ENCODE peak calls at places on chromosomes 12 and 14, in six cellular contexts. S, Q, M, N, E and W are unnamed samples.

GRCh38 chr14:91149462-91149861 is 35.6 kb downstream of the DGLUCY start:
- DNase-seq in E (peak), M (peak), Q (no peak), N (peak), S (peak), W (no peak)

GRCh38 chr14:69716483-69717187 is 50.3 kb upstream of the SRSF5 start:
- DNase-seq in M (peak), Q (no peak), S (peak), E (no peak), N (peak), W (no peak)

GRCh38 chr12:104539063-104539462 is 82.3 kb downstream of the CHST11 start:
- DNase-seq in E (no peak), M (no peak), Q (no peak), S (no peak), N (no peak), W (no peak)

GRCh38 chr12:103524238-103524875 is 28.6 kb upstream of the C12orf42 start:
- DNase-seq in S (no peak), Q (no peak), E (no peak), M (no peak), N (no peak), W (no peak)

GRCh38 chr12:60465060-60465459 is 869.2 kb downstream of the SLC16A7 start:
- DNase-seq in Q (no peak), S (no peak), E (no peak), M (no peak), N (no peak), W (no peak)

GRCh38 chr14:78885884-78886283 is 715.7 kb downstream of the NRXN3 start:
- DNase-seq in S (no peak), N (no peak), Q (no peak), M (no peak), E (no peak), W (no peak)

GRCh38 chr14:85402546-85403162 is 127.3 kb upstream of the FLRT2 start:
- DNase-seq in M (no peak), N (no peak), E (no peak), Q (no peak), S (no peak), W (no peak)

GRCh38 chr12:31890295-31891285 is 68.6 kb upstream of the RESF1 start:
- DNase-seq in M (no peak), N (peak), E (no peak), S (no peak), Q (no peak), W (no peak)

GRCh38 chr12:34388636-34389377 is 366.5 kb downstream of the ALG10 start:
- DNase-seq in S (no peak), M (no peak), Q (no peak), E (no peak), N (no peak), W (no peak)

GRCh38 chr12:10701226-10701681 is 21.9 kb downstream of the YBX3 start:
- DNase-seq in M (no peak), S (peak), Q (no peak), N (no peak), E (no peak), W (no peak)

GRCh38 chr12:48917857-48918537 is 7.3 kb downstream of the FKBP11 start:
- DNase-seq in S (no peak), M (no peak), Q (no peak), E (no peak), N (no peak), W (no peak)

GRCh38 chr14:98928418-98928817 is 343.6 kb downstream of the BCL11B start:
- DNase-seq in S (no peak), N (no peak), E (no peak), M (no peak), Q (no peak), W (no peak)

GRCh38 chr14:26917086-26917485 is 319.3 kb upstream of the NOVA1 start:
- DNase-seq in N (peak), M (peak), Q (no peak), E (no peak), S (peak), W (no peak)

GRCh38 chr14:93747560-93747959 is 40.7 kb downstream of the PRIMA1 start:
- DNase-seq in E (no peak), S (no peak), N (no peak), M (no peak), Q (no peak), W (no peak)

GRCh38 chr14:96660135-96660534 is 137.0 kb upstream of the VRK1 start:
- DNase-seq in E (no peak), S (no peak), N (no peak), M (no peak), Q (no peak), W (no peak)

DNA sequence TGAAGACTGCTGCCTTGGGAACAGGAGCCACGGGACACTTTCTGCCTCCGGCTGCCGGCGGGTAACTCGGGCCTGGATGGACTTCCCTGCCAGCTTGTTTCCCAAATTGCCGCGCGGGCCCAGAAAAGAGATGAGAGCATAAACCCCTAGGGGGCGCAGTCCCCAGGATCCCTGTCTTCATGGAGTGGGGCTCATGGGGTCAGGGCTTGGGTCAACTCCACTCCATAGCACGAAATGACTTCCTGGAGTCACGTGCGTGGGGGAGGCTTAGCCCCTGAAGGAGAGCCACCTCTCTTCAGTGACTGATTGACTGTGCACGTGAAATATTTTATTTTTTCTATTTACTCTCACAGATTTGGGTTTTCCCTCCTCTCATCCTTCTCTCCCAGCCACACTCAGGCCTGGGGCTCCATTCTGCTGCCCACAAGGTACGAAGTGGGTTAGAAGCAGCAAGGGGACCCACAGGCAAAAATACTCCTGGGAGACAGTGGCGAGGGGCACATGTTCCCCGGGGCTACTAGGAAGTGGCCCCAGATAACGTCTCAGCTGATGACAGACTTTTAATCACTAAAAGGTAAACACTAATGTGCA is 10.0 kb downstream of the PGF start:
- DNase-seq in Q (no peak), N (peak), S (peak), E (peak), M (no peak), W (no peak)
- TF ChIP-seq CTCF in Q (peak), N (peak), S (peak), E (peak), M (peak), W (peak)

GRCh38 chr12:22628228-22628627 is 3.3 kb downstream of the ETNK1 start:
- DNase-seq in N (no peak), Q (no peak), E (no peak), M (no peak), S (no peak), W (no peak)
- TF ChIP-seq CTCF in N (no peak), Q (no peak), E (no peak), M (no peak), S (no peak), W (no peak)

GRCh38 chr12:66684222-66684621 is 5.3 kb upstream of the GRIP1 start:
- DNase-seq in Q (no peak), E (no peak), N (no peak), M (no peak), S (no peak), W (no peak)

GRCh38 chr12:66692986-66693385 is 14.1 kb upstream of the GRIP1 start:
- DNase-seq in S (no peak), Q (no peak), E (no peak), N (no peak), M (no peak), W (no peak)

GRCh38 chr12:66692170-66692569 is 13.3 kb upstream of the GRIP1 start:
- DNase-seq in N (no peak), M (no peak), E (no peak), Q (no peak), S (no peak), W (no peak)

GRCh38 chr12:66693901-66694513 is 15.1 kb upstream of the GRIP1 start:
- DNase-seq in N (peak), E (peak), Q (no peak), S (peak), M (peak), W (no peak)

DNA sequence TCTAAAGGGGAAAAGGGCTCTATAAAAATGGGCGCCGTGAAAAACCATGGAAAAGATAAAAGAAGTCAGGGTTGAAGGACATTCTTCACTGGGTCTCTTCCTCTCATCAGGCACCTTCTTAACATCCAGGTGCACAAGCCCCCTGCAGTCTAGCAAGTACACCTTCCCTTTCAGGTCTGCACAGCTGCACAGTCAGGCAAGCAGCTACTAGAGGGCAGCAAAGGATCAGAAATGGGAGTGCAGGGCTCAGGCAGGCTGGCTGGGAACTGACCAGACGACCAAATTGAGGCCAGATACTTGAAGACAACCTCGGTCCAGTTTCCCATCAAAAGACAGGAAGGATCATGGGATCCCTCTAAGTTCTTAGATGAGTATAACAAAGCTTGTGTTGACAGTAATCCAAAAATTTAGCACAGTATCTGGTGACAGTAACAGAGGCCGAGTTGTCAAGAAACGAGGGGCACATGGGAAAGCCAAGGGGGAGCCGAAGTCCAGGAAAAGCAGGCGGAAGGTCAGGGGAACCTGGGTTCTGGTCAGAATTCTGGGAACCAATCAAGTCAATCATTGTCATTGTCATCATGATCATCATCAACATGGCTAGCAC is 10.1 kb upstream of the GRIP1 start:
- DNase-seq in S (peak), M (no peak), Q (no peak), N (peak), E (peak), W (no peak)
- TF ChIP-seq CTCF in S (peak), M (peak), Q (peak), N (peak), E (peak), W (peak)

GRCh38 chr12:59087077-59087673 is 166.9 kb upstream of the LRIG3 start:
- DNase-seq in Q (no peak), E (no peak), S (peak), M (no peak), N (peak), W (no peak)
- TF ChIP-seq CTCF in Q (peak), E (peak), S (peak), M (peak), N (peak), W (peak)

GRCh38 chr12:65501935-65502334 is 223.5 kb downstream of the MSRB3 start:
- DNase-seq in E (no peak), S (no peak), Q (no peak), N (no peak), M (no peak), W (no peak)
- TF ChIP-seq CTCF in E (no peak), S (no peak), Q (no peak), N (no peak), M (no peak), W (no peak)

DNA sequence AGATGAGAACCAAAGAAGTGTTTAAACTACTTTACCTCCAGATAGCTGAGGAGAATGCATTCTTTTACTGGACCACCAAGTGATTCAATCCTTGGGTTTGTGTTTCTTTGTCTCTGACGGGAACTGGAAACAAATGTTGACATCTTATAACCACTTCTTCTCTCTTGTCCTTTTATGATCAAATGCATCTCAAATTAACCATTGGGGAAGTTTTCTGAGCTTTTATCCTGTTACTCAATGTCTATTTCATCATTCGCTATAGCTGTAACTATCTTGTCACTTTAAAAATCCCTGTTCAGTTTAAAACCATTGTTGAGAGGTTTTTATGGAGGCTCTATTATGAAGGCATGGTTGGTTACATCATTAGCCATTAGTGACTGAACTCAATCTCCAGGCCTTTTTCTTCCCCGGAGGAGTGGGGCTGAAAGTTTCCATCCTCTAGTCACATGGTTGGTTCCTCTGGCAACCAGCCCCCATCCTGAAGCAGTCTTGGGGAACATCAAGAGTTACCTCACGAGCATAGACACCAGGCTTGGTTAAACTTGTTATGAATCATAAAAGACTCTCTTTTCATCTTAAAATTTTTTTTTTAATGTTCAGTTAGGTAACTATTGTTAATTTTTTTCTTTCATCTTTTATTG is 2.7 kb upstream of the CLEC6A start:
- DNase-seq in E (no peak), N (no peak), S (no peak), Q (no peak), M (no peak), W (no peak)
- TF ChIP-seq CTCF in E (no peak), N (no peak), S (no peak), Q (no peak), M (no peak), W (no peak)